ENCODE peak calls at places on chromosomes 4 and X, in five cellular contexts. One of them, this sample, is unnamed.

GRCh38 chr4:108166038-108166437 is 2.7 kb downstream of the LEF1 start:
- DNase-seq in stimulated activated CD8-positive, alpha-beta memory T cell treated with anti-CD3 and anti-CD28 coated beads, Interleukin-15, amount 100 ng/mL, for 4 hours: no peak
- DNase-seq in activated CD8-positive, alpha-beta memory T cell treated with anti-CD3 and anti-CD28 coated beads for 48 hours: no peak
- DNase-seq in anterior cingulate cortex: no peak
- DNase-seq in GM12878: no peak
- DNase-seq in this sample: no peak

GRCh38 chr4:20192754-20193521 is 58.8 kb upstream of the SLIT2 start:
- DNase-seq in stimulated activated CD8-positive, alpha-beta memory T cell treated with anti-CD3 and anti-CD28 coated beads, Interleukin-15, amount 100 ng/mL, for 4 hours: no peak
- DNase-seq in activated CD8-positive, alpha-beta memory T cell treated with anti-CD3 and anti-CD28 coated beads for 48 hours: no peak
- DNase-seq in anterior cingulate cortex: no peak
- DNase-seq in GM12878: no peak
- DNase-seq in this sample: no peak

GRCh38 chr4:43360296-43360695 is 467.8 kb downstream of the GRXCR1 start:
- DNase-seq in stimulated activated CD8-positive, alpha-beta memory T cell treated with anti-CD3 and anti-CD28 coated beads, Interleukin-15, amount 100 ng/mL, for 4 hours: no peak
- DNase-seq in activated CD8-positive, alpha-beta memory T cell treated with anti-CD3 and anti-CD28 coated beads for 48 hours: no peak
- DNase-seq in anterior cingulate cortex: no peak
- DNase-seq in GM12878: no peak
- DNase-seq in this sample: no peak

GRCh38 chr4:128582319-128582948 is 227.1 kb upstream of the JADE1 start:
- DNase-seq in stimulated activated CD8-positive, alpha-beta memory T cell treated with anti-CD3 and anti-CD28 coated beads, Interleukin-15, amount 100 ng/mL, for 4 hours: no peak
- DNase-seq in activated CD8-positive, alpha-beta memory T cell treated with anti-CD3 and anti-CD28 coated beads for 48 hours: no peak
- DNase-seq in anterior cingulate cortex: no peak
- DNase-seq in GM12878: no peak
- DNase-seq in this sample: no peak

GRCh38 chr4:98446499-98447375 is 185.6 kb downstream of the RAP1GDS1 start:
- DNase-seq in stimulated activated CD8-positive, alpha-beta memory T cell treated with anti-CD3 and anti-CD28 coated beads, Interleukin-15, amount 100 ng/mL, for 4 hours: peak
- DNase-seq in activated CD8-positive, alpha-beta memory T cell treated with anti-CD3 and anti-CD28 coated beads for 48 hours: no peak
- DNase-seq in anterior cingulate cortex: no peak
- DNase-seq in GM12878: peak
- DNase-seq in this sample: no peak

GRCh38 chrX:13110427-13111324 is 66.3 kb upstream of the FAM9C start:
- DNase-seq in stimulated activated CD8-positive, alpha-beta memory T cell treated with anti-CD3 and anti-CD28 coated beads, Interleukin-15, amount 100 ng/mL, for 4 hours: no peak
- DNase-seq in activated CD8-positive, alpha-beta memory T cell treated with anti-CD3 and anti-CD28 coated beads for 48 hours: no peak
- DNase-seq in anterior cingulate cortex: no peak
- DNase-seq in GM12878: no peak
- DNase-seq in this sample: no peak

GRCh38 chrX:104913348-104913747 is 307.1 kb downstream of the TEX13A start:
- DNase-seq in stimulated activated CD8-positive, alpha-beta memory T cell treated with anti-CD3 and anti-CD28 coated beads, Interleukin-15, amount 100 ng/mL, for 4 hours: no peak
- DNase-seq in activated CD8-positive, alpha-beta memory T cell treated with anti-CD3 and anti-CD28 coated beads for 48 hours: no peak
- DNase-seq in anterior cingulate cortex: no peak
- DNase-seq in GM12878: no peak
- DNase-seq in this sample: no peak

GRCh38 chr4:185480016-185480732 is 8.6 kb upstream of the CCDC110 start:
- DNase-seq in stimulated activated CD8-positive, alpha-beta memory T cell treated with anti-CD3 and anti-CD28 coated beads, Interleukin-15, amount 100 ng/mL, for 4 hours: no peak
- DNase-seq in activated CD8-positive, alpha-beta memory T cell treated with anti-CD3 and anti-CD28 coated beads for 48 hours: no peak
- DNase-seq in anterior cingulate cortex: no peak
- DNase-seq in GM12878: no peak
- DNase-seq in this sample: no peak

GRCh38 chr4:5776510-5776909 is 65.5 kb downstream of the EVC start:
- DNase-seq in stimulated activated CD8-positive, alpha-beta memory T cell treated with anti-CD3 and anti-CD28 coated beads, Interleukin-15, amount 100 ng/mL, for 4 hours: no peak
- DNase-seq in activated CD8-positive, alpha-beta memory T cell treated with anti-CD3 and anti-CD28 coated beads for 48 hours: no peak
- DNase-seq in anterior cingulate cortex: no peak
- DNase-seq in GM12878: no peak
- DNase-seq in this sample: no peak

GRCh38 chr4:133129237-133129636 is 19.9 kb upstream of the PCDH10 start:
- DNase-seq in stimulated activated CD8-positive, alpha-beta memory T cell treated with anti-CD3 and anti-CD28 coated beads, Interleukin-15, amount 100 ng/mL, for 4 hours: no peak
- DNase-seq in activated CD8-positive, alpha-beta memory T cell treated with anti-CD3 and anti-CD28 coated beads for 48 hours: no peak
- DNase-seq in anterior cingulate cortex: no peak
- DNase-seq in GM12878: no peak
- DNase-seq in this sample: no peak

GRCh38 chrX:153861147-153861546 is 24.8 kb downstream of the L1CAM start:
- DNase-seq in stimulated activated CD8-positive, alpha-beta memory T cell treated with anti-CD3 and anti-CD28 coated beads, Interleukin-15, amount 100 ng/mL, for 4 hours: no peak
- DNase-seq in activated CD8-positive, alpha-beta memory T cell treated with anti-CD3 and anti-CD28 coated beads for 48 hours: no peak
- DNase-seq in anterior cingulate cortex: no peak
- DNase-seq in GM12878: no peak
- DNase-seq in this sample: no peak

GRCh38 chr4:159048166-159048886 is 54.6 kb upstream of the RAPGEF2 start:
- DNase-seq in stimulated activated CD8-positive, alpha-beta memory T cell treated with anti-CD3 and anti-CD28 coated beads, Interleukin-15, amount 100 ng/mL, for 4 hours: no peak
- DNase-seq in activated CD8-positive, alpha-beta memory T cell treated with anti-CD3 and anti-CD28 coated beads for 48 hours: no peak
- DNase-seq in anterior cingulate cortex: no peak
- DNase-seq in GM12878: no peak
- DNase-seq in this sample: no peak

GRCh38 chr4:11152684-11153083 is 276.0 kb downstream of the HS3ST1 start:
- DNase-seq in stimulated activated CD8-positive, alpha-beta memory T cell treated with anti-CD3 and anti-CD28 coated beads, Interleukin-15, amount 100 ng/mL, for 4 hours: no peak
- DNase-seq in activated CD8-positive, alpha-beta memory T cell treated with anti-CD3 and anti-CD28 coated beads for 48 hours: no peak
- DNase-seq in anterior cingulate cortex: no peak
- DNase-seq in GM12878: no peak
- DNase-seq in this sample: no peak

GRCh38 chr4:168740686-168741085 is 243.8 kb downstream of the PALLD start:
- DNase-seq in stimulated activated CD8-positive, alpha-beta memory T cell treated with anti-CD3 and anti-CD28 coated beads, Interleukin-15, amount 100 ng/mL, for 4 hours: no peak
- DNase-seq in activated CD8-positive, alpha-beta memory T cell treated with anti-CD3 and anti-CD28 coated beads for 48 hours: no peak
- DNase-seq in anterior cingulate cortex: no peak
- DNase-seq in GM12878: no peak
- DNase-seq in this sample: no peak

GRCh38 chrX:77564824-77565223 is 117.6 kb downstream of the FGF16 start:
- DNase-seq in stimulated activated CD8-positive, alpha-beta memory T cell treated with anti-CD3 and anti-CD28 coated beads, Interleukin-15, amount 100 ng/mL, for 4 hours: no peak
- DNase-seq in activated CD8-positive, alpha-beta memory T cell treated with anti-CD3 and anti-CD28 coated beads for 48 hours: no peak
- DNase-seq in anterior cingulate cortex: no peak
- DNase-seq in GM12878: no peak
- DNase-seq in this sample: no peak

GRCh38 chr4:32140636-32141035 is 1420.5 kb downstream of the PCDH7 start:
- DNase-seq in stimulated activated CD8-positive, alpha-beta memory T cell treated with anti-CD3 and anti-CD28 coated beads, Interleukin-15, amount 100 ng/mL, for 4 hours: no peak
- DNase-seq in activated CD8-positive, alpha-beta memory T cell treated with anti-CD3 and anti-CD28 coated beads for 48 hours: no peak
- DNase-seq in anterior cingulate cortex: no peak
- DNase-seq in GM12878: no peak
- DNase-seq in this sample: no peak

GRCh38 chr4:101277661-101278060 is 69.7 kb downstream of the PPP3CA start:
- DNase-seq in stimulated activated CD8-positive, alpha-beta memory T cell treated with anti-CD3 and anti-CD28 coated beads, Interleukin-15, amount 100 ng/mL, for 4 hours: no peak
- DNase-seq in activated CD8-positive, alpha-beta memory T cell treated with anti-CD3 and anti-CD28 coated beads for 48 hours: no peak
- DNase-seq in anterior cingulate cortex: no peak
- DNase-seq in GM12878: no peak
- DNase-seq in this sample: no peak

GRCh38 chr4:144310535-144310934 is 170.0 kb upstream of the GYPA start:
- DNase-seq in stimulated activated CD8-positive, alpha-beta memory T cell treated with anti-CD3 and anti-CD28 coated beads, Interleukin-15, amount 100 ng/mL, for 4 hours: no peak
- DNase-seq in activated CD8-positive, alpha-beta memory T cell treated with anti-CD3 and anti-CD28 coated beads for 48 hours: no peak
- DNase-seq in anterior cingulate cortex: no peak
- DNase-seq in GM12878: no peak
- DNase-seq in this sample: no peak

GRCh38 chr4:63937961-63938360 is 471.3 kb downstream of the TECRL start:
- DNase-seq in stimulated activated CD8-positive, alpha-beta memory T cell treated with anti-CD3 and anti-CD28 coated beads, Interleukin-15, amount 100 ng/mL, for 4 hours: no peak
- DNase-seq in activated CD8-positive, alpha-beta memory T cell treated with anti-CD3 and anti-CD28 coated beads for 48 hours: no peak
- DNase-seq in anterior cingulate cortex: no peak
- DNase-seq in GM12878: no peak
- DNase-seq in this sample: no peak

GRCh38 chr4:110624904-110625494 is 2.1 kb upstream of the PITX2 start:
- DNase-seq in stimulated activated CD8-positive, alpha-beta memory T cell treated with anti-CD3 and anti-CD28 coated beads, Interleukin-15, amount 100 ng/mL, for 4 hours: no peak
- DNase-seq in activated CD8-positive, alpha-beta memory T cell treated with anti-CD3 and anti-CD28 coated beads for 48 hours: no peak
- DNase-seq in anterior cingulate cortex: no peak
- DNase-seq in GM12878: no peak
- DNase-seq in this sample: no peak

GRCh38 chrX:124594017-124594651 is 247.8 kb downstream of the SH2D1A start:
- DNase-seq in stimulated activated CD8-positive, alpha-beta memory T cell treated with anti-CD3 and anti-CD28 coated beads, Interleukin-15, amount 100 ng/mL, for 4 hours: no peak
- DNase-seq in activated CD8-positive, alpha-beta memory T cell treated with anti-CD3 and anti-CD28 coated beads for 48 hours: no peak
- DNase-seq in anterior cingulate cortex: no peak
- DNase-seq in GM12878: no peak
- DNase-seq in this sample: no peak

GRCh38 chr4:118284169-118284568 is 68.6 kb downstream of the PRSS12 start:
- DNase-seq in stimulated activated CD8-positive, alpha-beta memory T cell treated with anti-CD3 and anti-CD28 coated beads, Interleukin-15, amount 100 ng/mL, for 4 hours: no peak
- DNase-seq in activated CD8-positive, alpha-beta memory T cell treated with anti-CD3 and anti-CD28 coated beads for 48 hours: no peak
- DNase-seq in anterior cingulate cortex: no peak
- DNase-seq in GM12878: no peak
- DNase-seq in this sample: no peak

GRCh38 chr4:178881937-178882336 is 1439.7 kb upstream of the AGA start:
- DNase-seq in stimulated activated CD8-positive, alpha-beta memory T cell treated with anti-CD3 and anti-CD28 coated beads, Interleukin-15, amount 100 ng/mL, for 4 hours: no peak
- DNase-seq in activated CD8-positive, alpha-beta memory T cell treated with anti-CD3 and anti-CD28 coated beads for 48 hours: no peak
- DNase-seq in anterior cingulate cortex: no peak
- DNase-seq in GM12878: no peak
- DNase-seq in this sample: no peak

GRCh38 chrX:70755850-70756249 is 152.7 kb downstream of the TEX11 start:
- DNase-seq in stimulated activated CD8-positive, alpha-beta memory T cell treated with anti-CD3 and anti-CD28 coated beads, Interleukin-15, amount 100 ng/mL, for 4 hours: peak
- DNase-seq in activated CD8-positive, alpha-beta memory T cell treated with anti-CD3 and anti-CD28 coated beads for 48 hours: peak
- DNase-seq in anterior cingulate cortex: no peak
- DNase-seq in GM12878: no peak
- DNase-seq in this sample: no peak

GRCh38 chr4:114597410-114598115 is 1.0 kb upstream of the UGT8 start:
- DNase-seq in stimulated activated CD8-positive, alpha-beta memory T cell treated with anti-CD3 and anti-CD28 coated beads, Interleukin-15, amount 100 ng/mL, for 4 hours: no peak
- DNase-seq in activated CD8-positive, alpha-beta memory T cell treated with anti-CD3 and anti-CD28 coated beads for 48 hours: no peak
- DNase-seq in anterior cingulate cortex: no peak
- DNase-seq in GM12878: no peak
- DNase-seq in this sample: no peak

GRCh38 chr4:58602022-58602421 is 1491.8 kb upstream of the IGFBP7 start:
- DNase-seq in stimulated activated CD8-positive, alpha-beta memory T cell treated with anti-CD3 and anti-CD28 coated beads, Interleukin-15, amount 100 ng/mL, for 4 hours: no peak
- DNase-seq in activated CD8-positive, alpha-beta memory T cell treated with anti-CD3 and anti-CD28 coated beads for 48 hours: no peak
- DNase-seq in anterior cingulate cortex: no peak
- DNase-seq in GM12878: no peak
- DNase-seq in this sample: no peak

GRCh38 chr4:84879651-84880200 is 86.8 kb downstream of the WDFY3 start:
- DNase-seq in stimulated activated CD8-positive, alpha-beta memory T cell treated with anti-CD3 and anti-CD28 coated beads, Interleukin-15, amount 100 ng/mL, for 4 hours: no peak
- DNase-seq in activated CD8-positive, alpha-beta memory T cell treated with anti-CD3 and anti-CD28 coated beads for 48 hours: no peak
- DNase-seq in anterior cingulate cortex: no peak
- DNase-seq in GM12878: no peak
- DNase-seq in this sample: no peak